ENCODE peak calls at places on chromosomes 13 and 19, in nine cellular contexts. I is M059J, K is breast epithelium, O is T-helper 17 cell, U is AG20443, R is NCI-H2227 treated with DMSO at 0.1 percent for 48 hours, M is AG08395, V is pancreas, N is gastrocnemius medialis. P is an unnamed sample.

GRCh38 chr19:38697641-38698071 is 46.6 kb downstream of the CAPN12 start:
- DNase-seq in R (no peak), I (no peak), K (no peak), U (no peak), O (no peak), V (no peak), M (no peak), N (no peak), P (no peak)

GRCh38 chr19:48419158-48419920 is 25.9 kb downstream of the GRIN2D start:
- DNase-seq in R (no peak), I (peak), N (peak), O (peak), M (peak), K (no peak), V (no peak), U (peak), P (no peak)

GRCh38 chr19:37218592-37218935 is 550 bp downstream of the ZNF383 start:
- DNase-seq in N (peak), R (no peak), K (no peak), O (no peak), V (no peak), U (peak), I (peak), M (no peak), P (no peak)

GRCh38 chr19:32921624-32922023 is 50.1 kb downstream of the CEP89 start:
- DNase-seq in M (no peak), R (no peak), U (no peak), O (no peak), I (no peak), N (no peak), K (no peak), V (no peak), P (no peak)

GRCh38 chr13:65965496-65965895 is 1264.6 kb downstream of the PCDH9 start:
- DNase-seq in O (no peak), N (no peak), U (peak), M (peak), I (no peak), R (no peak), V (no peak), K (no peak), P (no peak)

GRCh38 chr13:28540612-28541011 is 45.7 kb upstream of the FLT1 start:
- DNase-seq in I (peak), R (no peak), N (no peak), K (no peak), O (no peak), M (no peak), V (no peak), U (no peak), P (no peak)

GRCh38 chr19:1715540-1715939 is 37.8 kb upstream of the ONECUT3 start:
- DNase-seq in K (no peak), N (no peak), V (no peak), R (no peak), O (no peak), I (no peak), U (no peak), M (no peak), P (no peak)

GRCh38 chr19:23273022-23273593 is 22.9 kb upstream of the ZNF724 start:
- DNase-seq in I (no peak), N (no peak), K (no peak), V (no peak), O (no peak), R (no peak), M (no peak), U (no peak), P (no peak)

GRCh38 chr13:98996046-98996445 is 18.2 kb upstream of the DOCK9 start:
- DNase-seq in U (no peak), O (no peak), I (no peak), V (no peak), R (no peak), M (no peak), K (no peak), N (no peak), P (no peak)

GRCh38 chr19:43799502-43800142 is 2.6 kb downstream of the LYPD5 start:
- DNase-seq in M (no peak), V (no peak), K (no peak), O (no peak), N (no peak), R (no peak), I (peak), U (no peak), P (no peak)

GRCh38 chr13:67390462-67391093 is 160.4 kb upstream of the PCDH9 start:
- DNase-seq in V (no peak), I (no peak), O (no peak), K (no peak), R (no peak), U (no peak), N (no peak), M (no peak), P (no peak)

GRCh38 chr19:18449552-18449951 is 11.6 kb upstream of the ISYNA1 start:
- DNase-seq in U (no peak), I (no peak), M (no peak), R (no peak), N (no peak), O (no peak), K (no peak), V (no peak), P (no peak)

P was measured in suprapubic skin.